ENCODE peak calls at places on chromosomes 6 and 20, in eight cellular contexts. S, Y, D, H, B, Z, Q and I are unnamed samples.

GRCh38 chr6:13355043-13355945 is 27.0 kb upstream of the TBC1D7 start:
- DNase-seq in S (peak; percentile 91), Y (no peak), D (no peak), H (no peak), B (no peak), Z (no peak), Q (peak; percentile 45), I (no peak)

GRCh38 chr6:41892921-41893564 is 2.1 kb downstream of the USP49 start:
- DNase-seq in S (no peak), Y (no peak), D (no peak), H (no peak), B (no peak), Z (no peak), Q (no peak), I (no peak)

GRCh38 chr6:155486795-155487294 is 31.2 kb upstream of the NOX3 start:
- DNase-seq in S (no peak), Y (no peak), D (no peak), H (no peak), B (no peak), Z (no peak), Q (no peak), I (no peak)

GRCh38 chr6:22828179-22829062 is 259.1 kb downstream of the HDGFL1 start:
- DNase-seq in S (peak; percentile 94), Y (no peak), D (peak; percentile 51), H (no peak), B (no peak), Z (no peak), Q (no peak), I (no peak)

GRCh38 chr20:22729180-22729579 is 144.8 kb upstream of the FOXA2 start:
- DNase-seq in S (no peak), Y (no peak), D (no peak), H (no peak), B (no peak), Z (no peak), Q (no peak), I (no peak)

GRCh38 chr20:57851025-57851682 is 141.3 kb upstream of the PMEPA1 start:
- DNase-seq in S (no peak), Y (no peak), D (no peak), H (no peak), B (peak; percentile 12), Z (no peak), Q (no peak), I (no peak)

GRCh38 chr6:15399651-15400470 is 154.0 kb downstream of the JARID2 start:
- DNase-seq in S (peak; percentile 34), Y (peak; percentile 86), D (peak; percentile 71), H (no peak), B (no peak), Z (no peak), Q (no peak), I (no peak)

GRCh38 chr6:98845201-98846020 is 11.0 kb downstream of the POU3F2 start:
- DNase-seq in S (peak; percentile 15), Y (peak; percentile 79), D (peak; percentile 45), H (peak; percentile 86), B (no peak), Z (peak; percentile 87), Q (peak; percentile 68), I (peak; percentile 36)

GRCh38 chr20:58102744-58103516 is 125.5 kb downstream of the ANKRD60 start:
- DNase-seq in S (no peak), Y (no peak), D (no peak), H (no peak), B (peak; percentile 38), Z (no peak), Q (no peak), I (no peak)

GRCh38 chr6:76876922-76877553 is 586.3 kb downstream of the HTR1B start:
- DNase-seq in S (no peak), Y (no peak), D (peak; percentile 65), H (no peak), B (no peak), Z (no peak), Q (no peak), I (no peak)

GRCh38 chr6:139587469-139587868 is 213.0 kb upstream of the CITED2 start:
- DNase-seq in S (peak; percentile 89), Y (no peak), D (no peak), H (no peak), B (no peak), Z (no peak), Q (no peak), I (no peak)

GRCh38 chr20:33684533-33685327 is 1.5 kb downstream of the E2F1 start:
- DNase-seq in S (no peak), Y (no peak), D (no peak), H (no peak), B (no peak), Z (no peak), Q (peak; percentile 74), I (no peak)

GRCh38 chr20:45101333-45101850 is 465 bp upstream of the KCNS1 start:
- DNase-seq in S (no peak), Y (no peak), D (no peak), H (no peak), B (no peak), Z (no peak), Q (no peak), I (no peak)

GRCh38 chr6:5529733-5530132 is 268.4 kb downstream of the FARS2 start:
- DNase-seq in S (no peak), Y (no peak), D (no peak), H (no peak), B (no peak), Z (no peak), Q (peak; percentile 2), I (no peak)

GRCh38 chr6:90559931-90560330 is 26.9 kb downstream of the MAP3K7 start:
- DNase-seq in S (no peak), Y (no peak), D (no peak), H (no peak), B (no peak), Z (no peak), Q (no peak), I (no peak)

DNA sequence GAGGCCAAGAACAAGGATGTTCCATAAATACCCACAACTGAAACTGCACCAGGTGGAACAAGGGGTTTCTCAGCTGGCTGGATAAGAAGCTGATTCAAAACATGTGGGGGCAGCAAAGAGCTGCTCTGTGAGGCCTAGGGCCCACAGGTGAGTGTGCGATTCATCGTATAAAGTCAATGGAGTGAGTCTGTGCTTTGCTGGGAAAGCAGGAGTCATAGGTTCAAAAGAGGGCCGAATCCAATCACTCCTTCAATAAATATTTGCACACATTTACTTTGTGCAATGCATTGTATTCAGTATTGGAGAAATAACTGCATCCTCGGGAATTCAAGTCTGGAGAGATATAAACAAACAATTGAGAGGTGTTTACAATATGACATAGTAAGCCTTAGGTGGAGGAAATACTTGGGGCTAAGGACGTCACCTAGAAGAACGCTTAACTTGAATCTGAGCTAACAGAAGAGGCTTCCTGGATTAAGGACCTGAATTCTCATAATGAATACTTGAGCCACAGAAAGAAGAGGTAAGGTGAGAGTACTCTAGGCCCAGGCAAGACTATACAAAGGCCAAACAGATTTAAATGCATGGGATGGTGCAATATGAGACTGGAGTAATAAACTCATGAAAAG is 83.7 kb upstream of the TMEM30A start:
- DNase-seq in S (no peak), Y (no peak), D (peak; percentile 39), H (no peak), B (no peak), Z (no peak), Q (peak; percentile 12), I (no peak)
- TF ChIP-seq CTCF in S (peak; percentile 31), Y (no peak), D (no peak), H (peak; percentile 65), B (no peak), Z (no peak), Q (peak; percentile 60), I (no peak)

DNA sequence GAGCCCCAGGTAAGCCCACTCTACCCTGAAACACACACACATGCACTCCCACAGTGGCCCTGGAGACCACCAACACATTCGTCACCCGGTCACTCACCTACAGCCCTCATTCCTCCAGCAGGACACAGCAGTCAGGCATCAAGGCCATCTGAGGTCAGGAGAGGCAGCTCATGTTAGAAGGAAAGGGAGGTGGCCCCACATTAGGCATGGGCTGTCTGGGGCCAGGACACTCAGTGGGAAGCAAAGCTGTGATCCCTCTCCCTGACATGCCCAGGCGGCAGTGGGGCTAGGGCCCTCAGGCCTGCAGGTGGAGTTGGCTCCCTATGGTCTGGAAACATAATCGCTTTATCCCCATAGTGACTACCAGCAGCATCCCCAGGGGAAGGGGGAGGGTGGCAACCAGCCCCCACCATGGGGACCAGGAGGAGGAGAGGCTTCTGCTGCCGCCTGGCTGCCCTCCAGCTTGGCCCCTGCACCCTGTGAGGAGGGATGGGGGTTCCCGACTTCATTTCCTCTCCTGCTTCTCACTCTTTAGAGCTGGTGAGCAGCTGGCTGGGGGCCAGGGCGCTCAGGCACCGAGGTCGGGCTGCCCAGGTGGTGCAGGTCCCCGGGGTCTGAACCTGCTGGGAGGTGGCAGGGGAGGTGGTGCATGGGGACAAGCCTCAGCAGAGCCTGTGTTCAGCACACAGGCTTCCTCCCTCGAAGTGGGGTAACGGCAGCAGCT is 76.6 kb upstream of the CST7 start:
- DNase-seq in S (no peak), Y (no peak), D (no peak), H (no peak), B (no peak), Z (no peak), Q (peak; percentile 21), I (no peak)
- TF ChIP-seq CTCF in S (no peak), Y (no peak), D (no peak), H (no peak), B (no peak), Z (no peak), Q (no peak), I (no peak)

GRCh38 chr6:157954150-157955117 is 27.2 kb upstream of the SYNJ2 start:
- DNase-seq in S (peak; percentile 47), Y (no peak), D (peak; percentile 78), H (no peak), B (no peak), Z (no peak), Q (no peak), I (no peak)
- TF ChIP-seq CTCF in S (no peak), Y (no peak), D (no peak), H (no peak), B (no peak), Z (no peak), Q (no peak), I (no peak)

DNA sequence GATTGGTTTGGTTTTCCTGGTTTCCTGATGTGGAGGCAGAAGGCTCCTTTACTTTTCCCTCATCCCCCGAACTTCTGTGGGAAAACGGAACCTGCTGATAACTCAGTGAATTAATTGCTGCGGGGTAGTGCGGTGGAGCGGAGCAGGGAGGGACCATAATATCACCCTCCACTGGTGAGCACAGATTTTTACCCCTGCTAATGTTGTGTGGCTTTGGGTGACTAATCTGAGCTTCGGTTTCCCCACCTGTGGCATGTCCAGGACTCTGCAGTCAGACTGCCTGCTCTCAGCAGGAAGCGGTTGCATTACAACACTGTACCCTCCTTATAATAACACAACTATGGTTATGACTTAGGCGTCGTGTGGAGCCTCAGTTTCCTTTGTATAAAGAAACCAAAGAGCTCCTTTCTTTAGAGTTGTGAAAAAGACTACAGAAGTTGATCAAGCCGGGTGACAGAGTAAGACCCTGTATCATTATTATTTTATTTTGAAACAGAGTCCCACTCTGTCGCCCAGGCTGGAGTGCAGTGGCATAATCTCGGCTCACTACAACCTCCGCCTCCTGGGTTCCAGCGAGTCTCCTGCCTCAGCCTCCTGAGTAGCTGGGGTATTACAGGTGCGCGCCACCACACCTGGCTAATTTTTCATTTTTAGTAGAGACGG is 2.2 kb upstream of the ID1 start:
- DNase-seq in S (no peak), Y (no peak), D (no peak), H (no peak), B (no peak), Z (no peak), Q (peak; percentile 20), I (no peak)
- TF ChIP-seq CTCF in S (peak; percentile 15), Y (no peak), D (no peak), H (no peak), B (no peak), Z (no peak), Q (no peak), I (no peak)